ENCODE peak calls at places on chromosome 18, in nine cellular contexts. One of them, this sample, is unnamed.

GRCh38 chr18:65363911-65364632 is 386.7 kb upstream of the CDH7 start:
- DNase-seq in kidney epithelial cell: peak; percentile 1
- DNase-seq in mammary epithelial cell: no peak
- DNase-seq in colonic mucosa: no peak
- DNase-seq in astrocyte of the spinal cord: no peak
- DNase-seq in fibroblast of lung: no peak
- DNase-seq in breast epithelium: no peak
- DNase-seq in BJ: no peak
- DNase-seq in stomach: no peak
- DNase-seq in this sample: no peak

GRCh38 chr18:69528439-69528838 is 127.8 kb downstream of the DOK6 start:
- DNase-seq in colonic mucosa: no peak
- DNase-seq in BJ: no peak
- DNase-seq in breast epithelium: no peak
- DNase-seq in fibroblast of lung: peak; percentile 69
- DNase-seq in astrocyte of the spinal cord: peak; percentile 54
- DNase-seq in kidney epithelial cell: no peak
- DNase-seq in stomach: no peak
- DNase-seq in mammary epithelial cell: peak; percentile 4
- DNase-seq in this sample: peak; percentile 25

GRCh38 chr18:13246121-13246520 is 27.6 kb downstream of the LDLRAD4 start:
- DNase-seq in breast epithelium: peak; percentile 36
- DNase-seq in fibroblast of lung: no peak
- DNase-seq in BJ: no peak
- DNase-seq in mammary epithelial cell: no peak
- DNase-seq in astrocyte of the spinal cord: no peak
- DNase-seq in colonic mucosa: no peak
- DNase-seq in kidney epithelial cell: no peak
- DNase-seq in stomach: no peak
- DNase-seq in this sample: no peak

GRCh38 chr18:12946549-12947354 is 1.1 kb upstream of the SEH1L start:
- DNase-seq in breast epithelium: peak; percentile 53
- DNase-seq in fibroblast of lung: peak; percentile 89
- DNase-seq in astrocyte of the spinal cord: peak; percentile 70
- DNase-seq in BJ: peak; percentile 84
- DNase-seq in stomach: peak; percentile 26
- DNase-seq in colonic mucosa: peak; percentile 62
- DNase-seq in mammary epithelial cell: peak; percentile 52
- DNase-seq in kidney epithelial cell: peak; percentile 41
- DNase-seq in this sample: peak; percentile 93

GRCh38 chr18:10591891-10592290 is 66.1 kb downstream of the NAPG start:
- DNase-seq in BJ: no peak
- DNase-seq in colonic mucosa: no peak
- DNase-seq in breast epithelium: no peak
- DNase-seq in astrocyte of the spinal cord: no peak
- DNase-seq in fibroblast of lung: no peak
- DNase-seq in stomach: no peak
- DNase-seq in kidney epithelial cell: no peak
- DNase-seq in mammary epithelial cell: no peak
- DNase-seq in this sample: no peak

GRCh38 chr18:80251700-80252099 is 4.4 kb upstream of the PARD6G start:
- DNase-seq in breast epithelium: no peak
- DNase-seq in kidney epithelial cell: no peak
- DNase-seq in colonic mucosa: no peak
- DNase-seq in BJ: no peak
- DNase-seq in astrocyte of the spinal cord: no peak
- DNase-seq in mammary epithelial cell: no peak
- DNase-seq in fibroblast of lung: no peak
- DNase-seq in stomach: no peak
- DNase-seq in this sample: no peak

GRCh38 chr18:5627756-5628511 is 84.1 kb upstream of the EPB41L3 start:
- DNase-seq in fibroblast of lung: no peak
- DNase-seq in breast epithelium: no peak
- DNase-seq in colonic mucosa: no peak
- DNase-seq in BJ: no peak
- DNase-seq in stomach: no peak
- DNase-seq in astrocyte of the spinal cord: no peak
- DNase-seq in kidney epithelial cell: no peak
- DNase-seq in mammary epithelial cell: no peak
- DNase-seq in this sample: no peak

GRCh38 chr18:58484989-58485962 is 143.6 kb downstream of the ALPK2 start:
- DNase-seq in breast epithelium: no peak
- DNase-seq in astrocyte of the spinal cord: peak; percentile 18
- DNase-seq in colonic mucosa: peak; percentile 47
- DNase-seq in stomach: no peak
- DNase-seq in fibroblast of lung: no peak
- DNase-seq in mammary epithelial cell: no peak
- DNase-seq in kidney epithelial cell: no peak
- DNase-seq in BJ: no peak
- DNase-seq in this sample: no peak

GRCh38 chr18:21110667-21111350 is 804 bp downstream of the ROCK1 start:
- DNase-seq in mammary epithelial cell: peak; percentile 45
- DNase-seq in kidney epithelial cell: no peak
- DNase-seq in stomach: peak; percentile 57
- DNase-seq in astrocyte of the spinal cord: peak; percentile 32
- DNase-seq in colonic mucosa: peak; percentile 70
- DNase-seq in fibroblast of lung: peak; percentile 54
- DNase-seq in breast epithelium: no peak
- DNase-seq in BJ: no peak
- DNase-seq in this sample: no peak

DNA sequence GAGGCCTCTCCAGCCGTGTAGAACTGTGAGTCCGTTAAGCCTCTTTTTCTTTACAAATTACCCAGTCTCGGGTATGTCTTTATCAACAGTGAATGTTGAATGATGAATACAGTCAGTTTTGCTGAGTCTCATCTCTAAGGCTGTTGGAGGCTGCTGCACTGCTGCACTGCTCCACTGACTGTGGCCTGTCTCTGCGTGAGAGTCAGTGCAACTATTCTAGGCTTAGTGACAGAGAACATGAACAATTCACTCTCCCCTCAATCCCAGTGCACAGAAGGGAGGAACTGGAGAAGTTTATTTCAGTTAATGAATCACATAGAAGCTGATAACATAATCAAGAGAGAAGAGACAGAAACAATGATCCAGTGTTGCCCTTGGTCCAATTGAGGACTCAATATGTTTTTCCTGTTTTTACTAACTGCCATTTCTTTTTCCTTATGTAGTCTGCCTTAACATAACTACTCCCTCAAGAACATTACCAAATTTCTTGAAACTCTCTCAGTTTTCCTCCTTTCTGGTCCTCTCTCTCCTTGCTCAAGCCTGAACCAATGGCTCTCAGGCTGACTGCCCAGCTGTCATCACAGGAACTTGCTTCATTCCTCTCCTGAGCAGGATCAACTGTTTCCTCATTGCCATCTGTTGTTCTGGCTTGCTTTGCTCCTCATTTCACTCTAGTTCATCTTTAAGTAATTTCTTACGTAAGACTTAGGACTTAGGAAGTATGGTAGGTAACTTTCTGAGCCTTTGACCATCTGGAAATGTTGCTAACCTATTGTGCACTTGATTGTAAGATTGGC is 483.2 kb downstream of the METTL4 start:
- DNase-seq in mammary epithelial cell: peak; percentile 9
- DNase-seq in BJ: no peak
- DNase-seq in astrocyte of the spinal cord: no peak
- DNase-seq in fibroblast of lung: no peak
- DNase-seq in kidney epithelial cell: no peak
- DNase-seq in breast epithelium: no peak
- DNase-seq in colonic mucosa: no peak
- DNase-seq in stomach: no peak
- DNase-seq in this sample: no peak
- TF ChIP-seq CTCF in mammary epithelial cell: no peak
- TF ChIP-seq CTCF in BJ: no peak
- TF ChIP-seq CTCF in astrocyte of the spinal cord: no peak
- TF ChIP-seq CTCF in fibroblast of lung: no peak
- TF ChIP-seq CTCF in kidney epithelial cell: no peak
- TF ChIP-seq CTCF in breast epithelium: no peak
- TF ChIP-seq CTCF in colonic mucosa: no peak
- TF ChIP-seq CTCF in stomach: no peak
- TF ChIP-seq CTCF in this sample: no peak

DNA sequence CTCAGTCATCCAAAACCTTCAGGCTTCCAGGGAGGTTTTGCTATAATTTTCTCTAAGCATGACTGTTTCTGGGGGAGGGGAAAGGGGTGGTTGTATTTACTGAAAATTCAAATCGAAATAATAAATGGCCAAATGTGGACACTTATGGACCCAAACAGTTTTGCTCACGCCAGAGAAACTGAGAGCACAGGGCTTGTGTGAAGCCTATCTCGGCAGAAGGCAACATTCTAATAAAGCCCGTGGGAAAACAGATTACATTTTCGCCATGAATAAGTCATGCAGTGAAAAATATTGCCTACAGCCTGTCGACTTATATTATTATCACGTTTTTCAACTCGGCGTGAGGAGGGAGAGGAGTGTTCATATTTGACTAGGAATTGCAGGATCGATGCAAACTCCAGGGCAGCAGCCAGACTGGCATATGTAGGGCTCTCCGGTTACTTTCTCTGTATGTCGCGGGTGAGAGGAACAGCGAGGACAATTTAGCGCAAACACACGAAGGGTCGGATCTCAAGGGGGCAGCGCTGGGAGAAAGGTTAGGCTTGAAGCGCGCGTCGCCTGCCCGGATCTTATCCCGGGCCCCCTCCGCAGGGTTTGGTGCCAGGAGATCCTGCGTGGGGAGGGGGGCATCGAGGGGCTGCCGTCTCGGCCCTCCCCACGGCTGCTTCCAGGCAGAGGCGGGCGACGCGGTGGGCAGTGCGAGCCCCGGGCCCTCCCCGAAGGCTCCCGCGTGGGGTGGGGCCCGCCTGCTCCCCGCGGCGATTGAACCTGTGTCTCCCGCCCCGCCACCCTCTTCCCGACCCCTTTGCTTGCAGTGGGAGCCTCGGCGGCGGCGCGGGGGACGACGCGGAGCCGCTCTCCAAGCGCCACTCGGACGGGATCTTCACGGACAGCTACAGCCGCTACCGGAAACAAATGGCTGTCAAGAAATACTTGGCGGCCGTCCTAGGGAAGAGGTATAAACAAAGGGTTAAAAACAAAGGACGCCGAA is 4.3 kb downstream of the ADCYAP1 start:
- DNase-seq in colonic mucosa: no peak
- DNase-seq in astrocyte of the spinal cord: no peak
- DNase-seq in kidney epithelial cell: no peak
- DNase-seq in breast epithelium: no peak
- DNase-seq in fibroblast of lung: no peak
- DNase-seq in mammary epithelial cell: no peak
- DNase-seq in BJ: no peak
- DNase-seq in stomach: no peak
- DNase-seq in this sample: peak; percentile 9
- H3K4me3 ChIP-seq in colonic mucosa: no peak overlapping the region
- H3K4me3 ChIP-seq in astrocyte of the spinal cord: peak overlapping the region; percentile 24
- H3K4me3 ChIP-seq in kidney epithelial cell: no peak overlapping the region
- H3K4me3 ChIP-seq in breast epithelium: peak overlapping the region; percentile 39
- H3K4me3 ChIP-seq in fibroblast of lung: peak overlapping the region; percentile 53
- H3K4me3 ChIP-seq in mammary epithelial cell: no peak overlapping the region
- H3K4me3 ChIP-seq in BJ: no peak overlapping the region
- H3K4me3 ChIP-seq in stomach: peak overlapping the region; percentile 39
- H3K4me3 ChIP-seq in this sample: peak overlapping the region; percentile 44

GRCh38 chr18:54859667-54860421 is 31.6 kb downstream of the RAB27B start:
- DNase-seq in fibroblast of lung: no peak
- DNase-seq in kidney epithelial cell: no peak
- DNase-seq in stomach: no peak
- DNase-seq in colonic mucosa: no peak
- DNase-seq in BJ: no peak
- DNase-seq in breast epithelium: no peak
- DNase-seq in mammary epithelial cell: no peak
- DNase-seq in astrocyte of the spinal cord: no peak
- DNase-seq in this sample: no peak
- TF ChIP-seq CTCF in fibroblast of lung: no peak
- TF ChIP-seq CTCF in kidney epithelial cell: no peak
- TF ChIP-seq CTCF in stomach: no peak
- TF ChIP-seq CTCF in colonic mucosa: no peak
- TF ChIP-seq CTCF in BJ: no peak
- TF ChIP-seq CTCF in breast epithelium: no peak
- TF ChIP-seq CTCF in mammary epithelial cell: no peak
- TF ChIP-seq CTCF in astrocyte of the spinal cord: no peak
- TF ChIP-seq CTCF in this sample: no peak

GRCh38 chr18:75071866-75072671 is 136.9 kb downstream of the PTGR3 start:
- DNase-seq in colonic mucosa: no peak
- DNase-seq in fibroblast of lung: no peak
- DNase-seq in BJ: no peak
- DNase-seq in kidney epithelial cell: no peak
- DNase-seq in astrocyte of the spinal cord: no peak
- DNase-seq in breast epithelium: no peak
- DNase-seq in stomach: no peak
- DNase-seq in mammary epithelial cell: no peak
- DNase-seq in this sample: no peak

GRCh38 chr18:75071484-75071785 is 137.5 kb downstream of the PTGR3 start:
- DNase-seq in astrocyte of the spinal cord: no peak
- DNase-seq in stomach: no peak
- DNase-seq in fibroblast of lung: no peak
- DNase-seq in kidney epithelial cell: no peak
- DNase-seq in breast epithelium: no peak
- DNase-seq in colonic mucosa: no peak
- DNase-seq in mammary epithelial cell: no peak
- DNase-seq in BJ: no peak
- DNase-seq in this sample: no peak

GRCh38 chr18:75072672-75073371 is 136.1 kb downstream of the PTGR3 start:
- DNase-seq in fibroblast of lung: no peak
- DNase-seq in stomach: no peak
- DNase-seq in mammary epithelial cell: no peak
- DNase-seq in astrocyte of the spinal cord: no peak
- DNase-seq in kidney epithelial cell: no peak
- DNase-seq in BJ: no peak
- DNase-seq in breast epithelium: no peak
- DNase-seq in colonic mucosa: no peak
- DNase-seq in this sample: no peak

GRCh38 chr18:75070235-75070624 is 138.7 kb downstream of the PTGR3 start:
- DNase-seq in kidney epithelial cell: no peak
- DNase-seq in breast epithelium: no peak
- DNase-seq in fibroblast of lung: no peak
- DNase-seq in stomach: no peak
- DNase-seq in astrocyte of the spinal cord: no peak
- DNase-seq in colonic mucosa: no peak
- DNase-seq in mammary epithelial cell: no peak
- DNase-seq in BJ: no peak
- DNase-seq in this sample: no peak

DNA sequence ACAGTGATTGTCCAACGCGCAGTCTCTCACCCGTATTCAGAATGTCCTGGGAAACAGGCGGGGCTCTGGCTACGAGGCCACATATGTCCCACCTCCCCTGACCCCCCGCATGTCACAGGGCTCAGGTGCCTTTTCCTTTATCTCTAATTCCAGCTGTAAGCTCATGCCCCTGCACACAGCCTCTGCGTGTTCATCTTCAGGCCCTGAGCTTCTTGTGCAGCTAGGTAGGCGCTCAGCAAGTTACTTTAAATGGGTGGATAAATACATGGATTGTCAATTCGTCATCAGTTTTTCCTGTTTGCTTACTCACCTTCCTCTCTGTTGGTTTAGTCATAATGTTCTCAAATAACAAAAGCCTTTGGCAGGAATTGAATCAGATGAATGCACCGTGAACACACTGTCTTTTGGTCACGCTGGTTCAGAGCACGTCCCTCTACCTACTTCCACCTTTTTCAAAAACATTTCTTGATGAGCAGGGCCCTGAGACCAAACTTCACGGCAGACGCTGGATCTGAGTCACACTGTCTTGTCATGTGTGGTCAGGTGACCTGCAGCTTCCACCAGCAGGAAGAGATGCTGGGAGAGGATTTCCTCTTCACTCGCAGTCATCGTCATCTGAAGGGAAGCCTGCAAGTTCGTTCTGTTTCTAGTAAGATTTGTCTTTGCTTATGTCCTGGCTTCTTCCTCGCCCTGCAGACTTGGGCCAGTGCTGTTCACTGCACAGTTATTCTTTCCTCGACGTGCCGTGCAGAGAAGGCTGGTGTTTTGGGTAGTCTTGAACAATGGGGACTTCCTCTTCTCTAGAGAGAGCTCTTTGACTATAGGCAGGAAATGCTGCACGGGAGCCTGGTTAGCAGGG is 138.1 kb downstream of the PTGR3 start:
- DNase-seq in astrocyte of the spinal cord: peak; percentile 86
- DNase-seq in colonic mucosa: peak; percentile 39
- DNase-seq in breast epithelium: no peak
- DNase-seq in fibroblast of lung: peak; percentile 86
- DNase-seq in mammary epithelial cell: peak; percentile 90
- DNase-seq in kidney epithelial cell: peak; percentile 91
- DNase-seq in stomach: peak; percentile 42
- DNase-seq in BJ: peak; percentile 33
- DNase-seq in this sample: peak; percentile 64
- H3K4me3 ChIP-seq in astrocyte of the spinal cord: peak overlapping the region; percentile 0
- H3K4me3 ChIP-seq in colonic mucosa: no peak overlapping the region
- H3K4me3 ChIP-seq in breast epithelium: peak overlapping the region; percentile 2
- H3K4me3 ChIP-seq in fibroblast of lung: no peak overlapping the region
- H3K4me3 ChIP-seq in mammary epithelial cell: no peak overlapping the region
- H3K4me3 ChIP-seq in kidney epithelial cell: no peak overlapping the region
- H3K4me3 ChIP-seq in stomach: no peak overlapping the region
- H3K4me3 ChIP-seq in BJ: no peak overlapping the region
- H3K4me3 ChIP-seq in this sample: no peak overlapping the region

This sample was measured in foreskin fibroblast.